ENCODE peak calls at places on chromosomes 2 and 18, in seven cellular contexts. One of them, this sample, is unnamed.

GRCh38 chr18:48006415-48007175 is 76.1 kb upstream of the SMAD2 start:
- DNase-seq in KG1: no peak
- DNase-seq in T-helper 2 cell: no peak
- DNase-seq in activated naive CD4-positive, alpha-beta T cell treated with anti-CD3 and anti-CD28 coated beads for 36 hours: no peak
- DNase-seq in SW 1271: no peak
- DNase-seq in AG10803: no peak
- DNase-seq in renal cortical epithelial cell: no peak
- DNase-seq in this sample: no peak

GRCh38 chr2:105321875-105322646 is 7.5 kb downstream of the TGFBRAP1 start:
- DNase-seq in KG1: no peak
- DNase-seq in T-helper 2 cell: no peak
- DNase-seq in activated naive CD4-positive, alpha-beta T cell treated with anti-CD3 and anti-CD28 coated beads for 36 hours: no peak
- DNase-seq in SW 1271: no peak
- DNase-seq in AG10803: peak; percentile 34
- DNase-seq in renal cortical epithelial cell: no peak
- DNase-seq in this sample: no peak

GRCh38 chr2:207423886-207424285 is 105.9 kb upstream of the CREB1 start:
- DNase-seq in KG1: peak; percentile 58
- DNase-seq in T-helper 2 cell: no peak
- DNase-seq in activated naive CD4-positive, alpha-beta T cell treated with anti-CD3 and anti-CD28 coated beads for 36 hours: peak; percentile 45
- DNase-seq in SW 1271: no peak
- DNase-seq in AG10803: peak; percentile 87
- DNase-seq in renal cortical epithelial cell: peak; percentile 91
- DNase-seq in this sample: peak; percentile 81

GRCh38 chr2:236177604-236177966 is 9.4 kb upstream of the GBX2 start:
- DNase-seq in KG1: no peak
- DNase-seq in T-helper 2 cell: no peak
- DNase-seq in activated naive CD4-positive, alpha-beta T cell treated with anti-CD3 and anti-CD28 coated beads for 36 hours: peak; percentile 51
- DNase-seq in SW 1271: no peak
- DNase-seq in AG10803: peak; percentile 47
- DNase-seq in renal cortical epithelial cell: no peak
- DNase-seq in this sample: no peak

GRCh38 chr2:63587814-63588384 is 378 bp downstream of the WDPCP start:
- DNase-seq in KG1: no peak
- DNase-seq in T-helper 2 cell: no peak
- DNase-seq in activated naive CD4-positive, alpha-beta T cell treated with anti-CD3 and anti-CD28 coated beads for 36 hours: no peak
- DNase-seq in SW 1271: no peak
- DNase-seq in AG10803: no peak
- DNase-seq in renal cortical epithelial cell: no peak
- DNase-seq in this sample: no peak

GRCh38 chr2:120577896-120578295 is 157.8 kb upstream of the GLI2 start:
- DNase-seq in KG1: no peak
- DNase-seq in T-helper 2 cell: no peak
- DNase-seq in activated naive CD4-positive, alpha-beta T cell treated with anti-CD3 and anti-CD28 coated beads for 36 hours: no peak
- DNase-seq in SW 1271: no peak
- DNase-seq in AG10803: no peak
- DNase-seq in renal cortical epithelial cell: no peak
- DNase-seq in this sample: no peak

GRCh38 chr18:3177902-3178687 is 41.7 kb downstream of the MYOM1 start:
- DNase-seq in KG1: peak; percentile 73
- DNase-seq in T-helper 2 cell: no peak
- DNase-seq in activated naive CD4-positive, alpha-beta T cell treated with anti-CD3 and anti-CD28 coated beads for 36 hours: peak; percentile 29
- DNase-seq in SW 1271: no peak
- DNase-seq in AG10803: peak; percentile 6
- DNase-seq in renal cortical epithelial cell: no peak
- DNase-seq in this sample: no peak

GRCh38 chr18:48340502-48340901 is 68.7 kb downstream of the ZBTB7C start:
- DNase-seq in KG1: no peak
- DNase-seq in T-helper 2 cell: no peak
- DNase-seq in activated naive CD4-positive, alpha-beta T cell treated with anti-CD3 and anti-CD28 coated beads for 36 hours: no peak
- DNase-seq in SW 1271: no peak
- DNase-seq in AG10803: no peak
- DNase-seq in renal cortical epithelial cell: no peak
- DNase-seq in this sample: no peak

GRCh38 chr2:42053791-42054656 is 6.2 kb downstream of the PKDCC start:
- DNase-seq in KG1: no peak
- DNase-seq in T-helper 2 cell: no peak
- DNase-seq in activated naive CD4-positive, alpha-beta T cell treated with anti-CD3 and anti-CD28 coated beads for 36 hours: no peak
- DNase-seq in SW 1271: no peak
- DNase-seq in AG10803: no peak
- DNase-seq in renal cortical epithelial cell: no peak
- DNase-seq in this sample: no peak

GRCh38 chr18:49519041-49519971 is 32.3 kb upstream of the C18orf32 start:
- DNase-seq in KG1: no peak
- DNase-seq in T-helper 2 cell: no peak
- DNase-seq in activated naive CD4-positive, alpha-beta T cell treated with anti-CD3 and anti-CD28 coated beads for 36 hours: no peak
- DNase-seq in SW 1271: no peak
- DNase-seq in AG10803: peak; percentile 30
- DNase-seq in renal cortical epithelial cell: no peak
- DNase-seq in this sample: no peak